ENCODE peak calls at places on chromosomes 5 and 9, in four cellular contexts. P is K562, K is GM12878, F is HepG2. R is an unnamed sample.

GRCh38 chr5:152104211-152104610 is 179.6 kb upstream of the GLRA1 start:
- DNase-seq in P (no peak), K (no peak), F (no peak), R (no peak)

GRCh38 chr5:180669661-180670060 is 20.3 kb upstream of the FLT4 start:
- DNase-seq in P (no peak), K (no peak), F (no peak), R (no peak)

GRCh38 chr5:6427689-6428088 is 21.0 kb upstream of the UBE2QL1 start:
- DNase-seq in P (no peak), K (no peak), F (no peak), R (no peak)

GRCh38 chr5:143886621-143887301 is 74.8 kb downstream of the HMHB1 start:
- DNase-seq in P (no peak), K (no peak), F (no peak), R (no peak)

GRCh38 chr5:78367318-78367991 is 7.0 kb downstream of the SCAMP1 start:
- DNase-seq in P (no peak), K (no peak), F (no peak), R (peak)

GRCh38 chr9:127347831-127348699 is 48.9 kb upstream of the SLC2A8 start:
- DNase-seq in P (no peak), K (no peak), F (peak), R (peak)

GRCh38 chr9:71223953-71224538 is 102.6 kb upstream of the TRPM3 start:
- DNase-seq in P (peak), K (no peak), F (peak), R (peak)

GRCh38 chr5:81552844-81553569 is 159.1 kb upstream of the ACOT12 start:
- DNase-seq in P (peak), K (no peak), F (no peak), R (no peak)

GRCh38 chr9:120862452-120862851 is 14.5 kb downstream of the PHF19 start:
- DNase-seq in P (no peak), K (no peak), F (no peak), R (peak)

GRCh38 chr5:114319821-114320220 is 42.0 kb upstream of the KCNN2 start:
- DNase-seq in P (no peak), K (no peak), F (no peak), R (no peak)

GRCh38 chr5:36756089-36756488 is 120.5 kb upstream of the NIPBL start:
- DNase-seq in P (no peak), K (no peak), F (no peak), R (peak)

GRCh38 chr9:105280730-105281129 is 36.3 kb downstream of the SLC44A1 start:
- DNase-seq in P (no peak), K (no peak), F (peak), R (no peak)

GRCh38 chr5:40483316-40483715 is 196.4 kb upstream of the PTGER4 start:
- DNase-seq in P (no peak), K (no peak), F (no peak), R (no peak)

GRCh38 chr5:79837707-79838620 is 148.3 kb downstream of the CMYA5 start:
- DNase-seq in P (no peak), K (no peak), F (no peak), R (no peak)
- TF ChIP-seq JUNB in P (no peak), K (no peak), F (no peak), R (no peak)

GRCh38 chr5:176731506-176732192 is 78.7 kb upstream of the UNC5A start:
- DNase-seq in P (no peak), K (no peak), F (no peak), R (no peak)
- TF ChIP-seq CREB1 in P (no peak), K (no peak), F (no peak), R (no peak)

GRCh38 chr5:91297994-91298393 is 85.1 kb downstream of the ARRDC3 start:
- DNase-seq in P (no peak), K (no peak), F (no peak), R (no peak)

GRCh38 chr5:91302958-91303357 is 80.2 kb downstream of the ARRDC3 start:
- DNase-seq in P (no peak), K (no peak), F (no peak), R (no peak)

GRCh38 chr5:91302335-91302734 is 80.8 kb downstream of the ARRDC3 start:
- DNase-seq in P (peak), K (no peak), F (no peak), R (peak)

GRCh38 chr5:91305640-91306039 is 77.5 kb downstream of the ARRDC3 start:
- DNase-seq in P (no peak), K (no peak), F (no peak), R (no peak)

DNA sequence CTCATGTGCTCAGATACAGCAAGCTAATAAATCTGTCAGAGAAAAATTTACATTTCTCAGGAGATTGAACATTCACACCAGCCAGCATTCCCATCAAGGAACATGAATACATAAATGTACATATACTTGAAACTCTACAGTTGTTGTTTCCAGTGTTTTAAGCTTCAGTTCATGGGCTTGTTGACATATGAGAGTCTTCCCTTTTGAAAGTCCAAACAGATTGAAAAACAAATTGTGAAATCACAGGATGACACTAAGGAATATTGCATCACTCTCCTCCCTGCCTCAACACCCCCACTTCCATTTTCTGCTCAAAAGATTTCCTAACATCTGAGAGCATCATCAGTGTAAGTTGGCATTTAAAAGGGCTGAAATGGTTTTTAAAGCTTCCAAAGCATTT is 81.7 kb downstream of the ARRDC3 start:
- DNase-seq in P (no peak), K (no peak), F (no peak), R (no peak)
- TF ChIP-seq JUNB in P (no peak), K (no peak), F (no peak), R (no peak)

GRCh38 chr5:11791777-11792176 is 112.5 kb downstream of the CTNND2 start:
- DNase-seq in P (no peak), K (no peak), F (no peak), R (peak)
- TF ChIP-seq CREB1 in P (no peak), K (no peak), F (no peak), R (no peak)

DNA sequence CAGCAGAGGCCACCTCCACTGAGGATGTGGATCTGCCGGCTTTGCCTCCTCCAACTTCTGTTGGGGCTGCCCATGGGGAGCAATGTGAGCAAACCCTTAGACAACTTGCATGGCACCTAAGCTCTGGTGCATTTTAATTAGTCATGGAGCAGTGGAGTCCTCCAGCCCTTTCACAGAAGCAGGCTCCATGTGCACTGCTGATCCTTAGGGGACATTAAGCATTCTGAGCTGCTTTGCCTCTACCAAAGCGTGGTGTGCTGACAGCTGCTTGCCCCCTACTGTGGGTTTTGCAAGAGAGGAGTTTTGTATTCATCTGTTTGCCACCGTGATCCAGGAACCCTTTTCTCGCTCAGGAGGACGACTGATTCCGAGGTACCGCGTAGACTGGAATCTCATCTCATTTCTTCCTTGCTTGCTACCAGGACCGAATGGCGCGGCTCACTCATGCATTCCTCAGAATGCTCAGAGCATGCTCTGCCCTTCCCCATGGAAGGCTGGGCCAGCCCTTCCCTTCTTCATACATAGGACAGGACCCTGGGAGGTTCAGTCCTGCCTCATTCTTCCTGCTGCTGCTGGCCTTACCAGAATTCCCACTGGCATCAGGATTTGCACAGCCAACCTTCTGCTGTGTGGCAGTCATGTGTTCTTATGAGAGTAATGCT is 432.5 kb downstream of the GADD45G start:
- DNase-seq in P (no peak), K (no peak), F (no peak), R (no peak)
- TF ChIP-seq JUNB in P (no peak), K (no peak), F (no peak), R (no peak)

DNA sequence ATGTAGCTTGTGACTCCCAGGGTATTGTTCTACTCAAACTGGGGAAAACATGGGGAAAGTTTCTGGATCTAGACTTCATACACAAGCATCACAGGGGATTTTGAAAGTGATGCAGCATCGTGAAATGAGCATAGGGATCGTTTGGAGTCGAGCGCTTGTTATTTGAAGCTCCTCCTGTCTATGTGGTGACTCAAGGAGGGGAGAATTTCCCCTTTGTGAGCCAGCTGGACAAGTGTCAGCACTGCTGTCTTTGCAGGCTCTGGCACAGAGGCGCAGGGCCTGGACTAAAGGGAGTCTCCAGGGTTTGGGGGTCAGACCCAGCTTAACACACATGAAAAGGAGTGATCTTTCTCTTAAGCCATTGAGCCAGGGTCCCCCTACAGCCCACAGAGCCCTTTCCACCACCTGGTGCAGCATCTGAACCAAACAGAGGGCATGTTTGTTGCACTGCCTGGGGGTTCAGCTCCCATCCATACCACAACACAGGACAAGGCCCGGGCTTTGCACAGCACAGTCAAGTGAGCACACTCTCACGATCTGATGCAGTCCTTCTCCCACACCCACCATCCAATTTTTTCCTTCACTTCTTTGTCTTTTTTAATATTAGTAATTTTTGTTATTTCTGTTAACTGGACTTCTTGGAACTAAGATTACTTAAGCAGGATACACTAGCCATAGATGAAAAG is 50.9 kb downstream of the IRF1 start:
- DNase-seq in P (no peak), K (no peak), F (no peak), R (no peak)
- TF ChIP-seq CREB1 in P (no peak), K (no peak), F (no peak), R (no peak)

GRCh38 chr9:110334183-110334582 is 3.5 kb downstream of the TXNDC8 start:
- DNase-seq in P (no peak), K (no peak), F (no peak), R (no peak)

GRCh38 chr9:110340306-110340705 is 2.6 kb upstream of the TXNDC8 start:
- DNase-seq in P (peak), K (no peak), F (peak), R (peak)

GRCh38 chr9:110334871-110335270 is 2.8 kb downstream of the TXNDC8 start:
- DNase-seq in P (no peak), K (no peak), F (no peak), R (no peak)

GRCh38 chr9:110332766-110333165 is 4.9 kb downstream of the TXNDC8 start:
- DNase-seq in P (no peak), K (no peak), F (no peak), R (no peak)

DNA sequence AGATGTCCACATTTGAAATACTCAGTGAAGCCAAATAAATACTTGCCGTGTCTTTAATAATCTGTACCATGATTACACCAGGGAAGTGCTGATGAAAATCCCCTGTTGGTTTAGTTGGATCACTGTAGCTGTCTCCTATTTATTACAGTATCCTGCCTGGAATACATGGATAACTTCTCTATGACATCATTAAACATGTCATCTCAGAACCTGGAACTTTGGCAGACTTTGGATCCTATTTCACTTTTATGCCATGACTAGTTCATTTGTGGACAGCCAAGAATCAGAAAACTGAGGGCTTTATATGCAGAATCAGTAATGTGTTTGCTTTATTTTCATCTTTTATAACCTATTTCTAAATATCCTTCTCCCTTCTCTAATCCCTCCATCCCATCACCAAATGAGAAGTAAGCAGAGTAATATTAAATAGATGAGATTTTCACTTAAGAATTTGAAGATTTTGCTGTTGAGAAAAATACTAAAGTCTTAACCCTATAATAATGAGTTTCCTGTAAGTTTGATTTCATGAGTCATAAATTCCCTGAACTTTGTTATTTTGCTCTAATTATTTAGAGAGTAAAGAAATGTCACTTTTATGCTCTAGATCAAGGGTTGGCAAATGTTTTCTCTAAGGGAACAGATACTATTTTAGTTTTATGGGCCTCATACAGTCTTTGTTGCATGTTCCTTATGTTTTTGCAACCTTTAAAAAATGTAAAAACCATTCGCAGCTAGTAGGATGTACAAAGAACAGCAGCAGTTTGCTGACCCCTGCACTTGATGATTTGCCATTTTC is at the start of gene TXNDC8:
- DNase-seq in P (no peak), K (no peak), F (no peak), R (no peak)
- TF ChIP-seq JUNB in P (no peak), K (no peak), F (no peak), R (no peak)